ENCODE peak calls at places on chromosome 22, in four cellular contexts. P is Peyer's patch, Z is uterus, T is heart right ventricle. B is an unnamed sample.

GRCh38 chr22:48603621-48604320 is 1223.9 kb downstream of the BRD1 start:
- DNase-seq in P (no peak), Z (no peak), T (no peak), B (no peak)

GRCh38 chr22:48105254-48105653 is 1342.8 kb downstream of the TBC1D22A start:
- DNase-seq in P (no peak), Z (no peak), T (no peak), B (peak; percentile 41)

GRCh38 chr22:31250740-31251330 is 38.7 kb downstream of the LIMK2 start:
- DNase-seq in P (no peak), Z (no peak), T (peak; percentile 26), B (no peak)

GRCh38 chr22:44569516-44569915 is 71.5 kb upstream of the RTL6 start:
- DNase-seq in P (peak; percentile 13), Z (no peak), T (no peak), B (no peak)

GRCh38 chr22:37189011-37189466 is 992 bp upstream of the C1QTNF6 start:
- DNase-seq in P (no peak), Z (no peak), T (no peak), B (no peak)

GRCh38 chr22:35619336-35620094 is 2.4 kb upstream of the MB start:
- DNase-seq in P (no peak), Z (no peak), T (no peak), B (no peak)

GRCh38 chr22:35102663-35103062 is 36.7 kb downstream of the ISX start:
- DNase-seq in P (peak; percentile 78), Z (no peak), T (no peak), B (peak; percentile 28)

GRCh38 chr22:44455151-44455962 is 42.7 kb downstream of the RTL6 start:
- DNase-seq in P (peak; percentile 47), Z (no peak), T (no peak), B (no peak)

GRCh38 chr22:48651981-48652538 is 1175.6 kb downstream of the BRD1 start:
- DNase-seq in P (no peak), Z (no peak), T (no peak), B (no peak)

GRCh38 chr22:36417281-36417686 is 29.5 kb upstream of the MYH9 start:
- DNase-seq in P (peak; percentile 74), Z (no peak), T (no peak), B (peak; percentile 85)

GRCh38 chr22:21818487-21819182 is 48.8 kb downstream of the MAPK1 start:
- DNase-seq in P (no peak), Z (no peak), T (no peak), B (no peak)

GRCh38 chr22:24486501-24486921 is 8.6 kb upstream of the UPB1 start:
- DNase-seq in P (no peak), Z (no peak), T (no peak), B (no peak)

GRCh38 chr22:36733271-36733670 is 29.7 kb upstream of the CACNG2 start:
- DNase-seq in P (peak; percentile 22), Z (no peak), T (no peak), B (no peak)

GRCh38 chr22:26669060-26669481 is 11.7 kb downstream of the MIAT start:
- DNase-seq in P (no peak), Z (no peak), T (no peak), B (no peak)

GRCh38 chr22:25223269-25223850 is 3.9 kb downstream of the CRYBB2 start:
- DNase-seq in P (no peak), Z (no peak), T (no peak), B (no peak)

GRCh38 chr22:21698430-21699329 is 32.9 kb downstream of the PPIL2 start:
- DNase-seq in P (no peak), Z (peak; percentile 32), T (peak; percentile 48), B (no peak)

GRCh38 chr22:44102121-44102520 is 78.0 kb downstream of the PARVB start:
- DNase-seq in P (no peak), Z (no peak), T (no peak), B (no peak)

GRCh38 chr22:26487996-26488395 is 4.3 kb downstream of the SRRD start:
- DNase-seq in P (no peak), Z (no peak), T (no peak), B (no peak)

GRCh38 chr22:39317756-39318506 is 1.5 kb downstream of the RPL3 start:
- DNase-seq in P (peak; percentile 48), Z (no peak), T (no peak), B (no peak)

GRCh38 chr22:25365491-25366261 is 146.2 kb downstream of the CRYBB2 start:
- DNase-seq in P (no peak), Z (no peak), T (peak; percentile 25), B (no peak)

GRCh38 chr22:43118953-43119458 is 8.5 kb downstream of the BIK start:
- DNase-seq in P (no peak), Z (no peak), T (no peak), B (no peak)

GRCh38 chr22:48765595-48765994 is 1062.1 kb downstream of the BRD1 start:
- DNase-seq in P (no peak), Z (no peak), T (no peak), B (no peak)

GRCh38 chr22:37442537-37442936 is 15.3 kb upstream of the ELFN2 start:
- DNase-seq in P (no peak), Z (no peak), T (no peak), B (no peak)

GRCh38 chr22:42473484-42474193 is 41.4 kb upstream of the NFAM1 start:
- DNase-seq in P (no peak), Z (no peak), T (peak; percentile 12), B (no peak)

GRCh38 chr22:39664485-39665200 is 94.1 kb downstream of the CACNA1I start:
- DNase-seq in P (no peak), Z (no peak), T (no peak), B (peak; percentile 60)

GRCh38 chr22:45548991-45549736 is 46.5 kb downstream of the FBLN1 start:
- DNase-seq in P (peak; percentile 54), Z (peak; percentile 78), T (no peak), B (peak; percentile 41)

GRCh38 chr22:21832291-21833290 is 34.9 kb downstream of the MAPK1 start:
- DNase-seq in P (no peak), Z (no peak), T (no peak), B (no peak)

GRCh38 chr22:44584256-44584902 is 86.3 kb upstream of the RTL6 start:
- DNase-seq in P (peak; percentile 26), Z (peak; percentile 14), T (no peak), B (peak; percentile 24)

GRCh38 chr22:42294034-42294985 is 23.9 kb upstream of the TCF20 start:
- DNase-seq in P (peak; percentile 68), Z (no peak), T (peak; percentile 65), B (no peak)

GRCh38 chr22:42893366-42894150 is 36.5 kb upstream of the ARFGAP3 start:
- DNase-seq in P (no peak), Z (no peak), T (no peak), B (no peak)

GRCh38 chr22:43308451-43309235 is 34.5 kb downstream of the SCUBE1 start:
- DNase-seq in P (no peak), Z (no peak), T (no peak), B (peak; percentile 73)

GRCh38 chr22:42229455-42230149 is 40.9 kb downstream of the TCF20 start:
- DNase-seq in P (no peak), Z (peak; percentile 48), T (peak; percentile 17), B (no peak)

GRCh38 chr22:23106906-23107367 is 34.9 kb downstream of the RSPH14 start:
- DNase-seq in P (no peak), Z (no peak), T (peak; percentile 45), B (no peak)
- H3K4me1 ChIP-seq in P (no peaks in the 10 kb centered on the region), Z (no peaks in the 10 kb centered on the region), T (no peaks in the 10 kb centered on the region), B (peaks cover 6% of the 10 kb centered on the region)

DNA sequence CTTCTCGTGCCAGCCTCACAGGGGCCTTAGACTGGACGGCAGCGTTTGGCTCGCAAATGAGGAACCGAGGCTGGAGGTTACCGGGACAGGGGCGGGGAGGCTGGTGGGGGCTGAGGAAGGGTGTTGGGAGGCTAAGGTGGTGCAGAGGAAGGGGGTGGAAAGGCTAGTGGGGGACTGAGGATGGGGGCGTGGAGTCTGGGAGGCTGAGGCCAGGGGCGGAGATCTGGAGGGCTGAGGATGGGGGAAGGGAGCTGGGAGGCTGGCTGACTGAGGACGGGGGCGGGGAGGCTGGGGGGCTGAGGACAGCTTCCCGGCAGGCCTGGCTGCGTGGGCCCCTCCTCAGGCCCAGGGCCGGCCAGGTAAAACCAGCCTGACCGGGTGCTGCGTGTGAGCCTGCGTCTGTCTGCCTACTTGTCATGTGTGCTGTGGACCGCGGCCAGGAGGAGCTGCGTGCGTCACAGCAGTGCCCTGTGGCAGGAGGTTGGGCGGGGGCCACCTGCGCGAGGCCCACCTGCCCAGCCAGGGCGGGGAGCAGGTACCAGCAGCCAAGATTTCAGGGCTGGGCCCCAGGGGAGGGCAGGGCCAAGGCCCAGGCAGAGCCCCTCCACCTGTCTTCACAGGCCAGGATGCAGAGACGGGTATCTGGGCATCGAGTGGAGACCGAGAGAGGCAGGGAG is 9.4 kb upstream of the PIM3 start:
- DNase-seq in P (peak; percentile 93), Z (no peak), T (no peak), B (peak; percentile 95)
- H3K27ac ChIP-seq in P (peak overlapping the region; percentile 98), Z (no peak overlapping the region), T (no peak overlapping the region), B (peak overlapping the region; percentile 99)

GRCh38 chr22:46845281-46846153 is 83.1 kb downstream of the TBC1D22A start:
- DNase-seq in P (no peak), Z (no peak), T (no peak), B (peak; percentile 66)
- TF ChIP-seq CTCF in P (no peak), Z (peak; percentile 59), T (peak; percentile 65), B (peak; percentile 28)

GRCh38 chr22:28995551-28995950 is 66.1 kb downstream of the C22orf31 start:
- DNase-seq in P (no peak), Z (no peak), T (no peak), B (no peak)
- H3K4me1 ChIP-seq in P (no peaks in the 10 kb centered on the region), Z (no peaks in the 10 kb centered on the region), T (no peaks in the 10 kb centered on the region), B (no peaks in the 10 kb centered on the region)

GRCh38 chr22:29267462-29267857 is 321 bp downstream of the RHBDD3 start:
- DNase-seq in P (no peak), Z (no peak), T (no peak), B (no peak)
- H3K27ac ChIP-seq in P (peak overlapping the region; percentile 97), Z (peak overlapping the region; percentile 97), T (peak overlapping the region; percentile 99), B (peak overlapping the region; percentile 99)

GRCh38 chr22:29113329-29113728 is 40.5 kb downstream of the KREMEN1 start:
- DNase-seq in P (no peak), Z (no peak), T (no peak), B (no peak)

GRCh38 chr22:29110946-29111345 is 38.1 kb downstream of the KREMEN1 start:
- DNase-seq in P (no peak), Z (no peak), T (no peak), B (no peak)

GRCh38 chr22:29112680-29113079 is 39.8 kb downstream of the KREMEN1 start:
- DNase-seq in P (no peak), Z (no peak), T (no peak), B (no peak)

GRCh38 chr22:29109853-29110252 is 37.0 kb downstream of the KREMEN1 start:
- DNase-seq in P (no peak), Z (no peak), T (no peak), B (no peak)

GRCh38 chr22:29112102-29112501 is 39.3 kb downstream of the KREMEN1 start:
- DNase-seq in P (no peak), Z (no peak), T (no peak), B (no peak)
- TF ChIP-seq CTCF in P (no peak), Z (no peak), T (no peak), B (no peak)

B was measured in upper lobe of left lung.